ENCODE peak calls at places on chromosomes 1 and 21, in five cellular contexts. P, D, V, E and L are unnamed samples.
A peak's percentile ranks its signal among the peaks of the same experiment; 100 is the strongest.

GRCh38 chr1:19582318-19582717 is 61.8 kb upstream of the NBL1 start:
- DNase-seq in P (peak; percentile 59), D (peak; percentile 93), V (peak; percentile 88), E (peak; percentile 3), L (no peak)

GRCh38 chr1:221718391-221719277 is 23.3 kb downstream of the DUSP10 start:
- DNase-seq in P (no peak), D (no peak), V (no peak), E (no peak), L (no peak)

GRCh38 chr1:201724039-201724759 is 104.8 kb upstream of the IPO9 start:
- DNase-seq in P (no peak), D (peak; percentile 38), V (no peak), E (no peak), L (no peak)

GRCh38 chr1:216464489-216464888 is 41.2 kb upstream of the USH2A start:
- DNase-seq in P (no peak), D (no peak), V (no peak), E (no peak), L (no peak)

GRCh38 chr1:34829250-34829649 is 30.3 kb downstream of the SMIM12 start:
- DNase-seq in P (no peak), D (no peak), V (no peak), E (no peak), L (no peak)

GRCh38 chr1:61056674-61057439 is 25.5 kb upstream of the NFIA start:
- DNase-seq in P (no peak), D (peak; percentile 81), V (peak; percentile 81), E (peak; percentile 47), L (peak; percentile 81)

GRCh38 chr21:34517491-34518245 is 5.7 kb upstream of the KCNE1 start:
- DNase-seq in P (no peak), D (no peak), V (no peak), E (no peak), L (no peak)

GRCh38 chr1:96992871-96993270 is 271.3 kb downstream of the PTBP2 start:
- DNase-seq in P (no peak), D (no peak), V (no peak), E (no peak), L (no peak)

GRCh38 chr1:112815376-112815775 is 100.2 kb upstream of the PPM1J start:
- DNase-seq in P (no peak), D (no peak), V (no peak), E (no peak), L (no peak)

GRCh38 chr1:6378096-6378746 is 15.3 kb downstream of the ACOT7 start:
- DNase-seq in P (no peak), D (no peak), V (no peak), E (no peak), L (no peak)

GRCh38 chr21:17512245-17513213 is at the start of gene CXADR:
- DNase-seq in P (peak; percentile 70), D (peak; percentile 89), V (peak; percentile 96), E (peak; percentile 69), L (no peak)

GRCh38 chr1:198751741-198752140 is 112.9 kb downstream of the PTPRC start:
- DNase-seq in P (no peak), D (no peak), V (no peak), E (no peak), L (no peak)

GRCh38 chr1:44681905-44682900 is 7.7 kb downstream of the ARMH1 start:
- DNase-seq in P (no peak), D (peak; percentile 25), V (peak; percentile 41), E (no peak), L (no peak)

GRCh38 chr21:33028271-33028670 is 2.5 kb downstream of the OLIG2 start:
- DNase-seq in P (no peak), D (no peak), V (no peak), E (no peak), L (peak; percentile 48)

GRCh38 chr21:26423506-26423905 is 149.6 kb downstream of the CYYR1 start:
- DNase-seq in P (no peak), D (no peak), V (no peak), E (no peak), L (no peak)

GRCh38 chr1:77687519-77687906 is 5.1 kb upstream of the ZZZ3 start:
- DNase-seq in P (no peak), D (peak; percentile 74), V (peak; percentile 70), E (no peak), L (no peak)

GRCh38 chr1:27372808-27373690 is 1.6 kb downstream of the FCN3 start:
- DNase-seq in P (no peak), D (no peak), V (peak; percentile 62), E (no peak), L (no peak)

GRCh38 chr21:34959607-34960006 is 89.5 kb downstream of the RUNX1 start:
- DNase-seq in P (no peak), D (no peak), V (no peak), E (no peak), L (no peak)

GRCh38 chr1:54463259-54464030 is 57.3 kb upstream of the SSBP3 start:
- DNase-seq in P (no peak), D (no peak), V (peak; percentile 27), E (no peak), L (peak; percentile 54)

GRCh38 chr1:248243204-248243603 is 12.0 kb downstream of the OR2M4 start:
- DNase-seq in P (no peak), D (peak; percentile 64), V (peak; percentile 66), E (peak; percentile 17), L (no peak)

GRCh38 chr1:116951175-116951935 is 41.6 kb downstream of the PTGFRN start:
- DNase-seq in P (no peak), D (no peak), V (no peak), E (no peak), L (peak; percentile 85)
- H3K27ac ChIP-seq in P (no peak overlapping the region), D (no peak overlapping the region), V (peak overlapping the region; percentile 17), E (no peak overlapping the region), L (peak overlapping the region; percentile 86)

DNA sequence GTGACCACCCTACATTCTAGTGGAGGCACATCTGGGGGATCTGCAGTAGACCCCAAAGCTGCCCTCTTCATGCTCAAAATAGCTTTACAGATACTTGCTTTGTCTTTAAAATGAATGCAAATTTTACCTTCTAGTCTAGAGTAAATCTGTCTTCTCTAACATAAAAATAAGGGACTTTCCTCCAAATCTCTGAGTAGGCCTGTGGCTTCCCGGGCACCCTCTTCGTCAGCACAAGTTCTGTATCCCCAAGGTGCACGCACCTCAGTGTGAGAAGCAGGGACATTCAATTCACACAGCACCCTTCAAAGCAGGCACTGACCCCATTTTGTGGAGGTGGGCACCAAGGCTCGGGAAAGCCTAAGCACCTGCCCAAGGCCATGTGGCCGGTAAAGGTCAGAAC is 19.0 kb downstream of the MEF2D start:
- DNase-seq in P (no peak), D (no peak), V (no peak), E (no peak), L (no peak)
- H3K27ac ChIP-seq in P (peak overlapping the region; percentile 54), D (no peak overlapping the region), V (peak overlapping the region; percentile 3), E (no peak overlapping the region), L (peak overlapping the region; percentile 89)

GRCh38 chr1:231919900-231920299 is 293.3 kb downstream of the DISC1 start:
- DNase-seq in P (no peak), D (no peak), V (no peak), E (no peak), L (no peak)
- H3K27ac ChIP-seq in P (peak overlapping the region; percentile 47), D (no peak overlapping the region), V (peak overlapping the region; percentile 17), E (no peak overlapping the region), L (peak overlapping the region; percentile 14)

DNA sequence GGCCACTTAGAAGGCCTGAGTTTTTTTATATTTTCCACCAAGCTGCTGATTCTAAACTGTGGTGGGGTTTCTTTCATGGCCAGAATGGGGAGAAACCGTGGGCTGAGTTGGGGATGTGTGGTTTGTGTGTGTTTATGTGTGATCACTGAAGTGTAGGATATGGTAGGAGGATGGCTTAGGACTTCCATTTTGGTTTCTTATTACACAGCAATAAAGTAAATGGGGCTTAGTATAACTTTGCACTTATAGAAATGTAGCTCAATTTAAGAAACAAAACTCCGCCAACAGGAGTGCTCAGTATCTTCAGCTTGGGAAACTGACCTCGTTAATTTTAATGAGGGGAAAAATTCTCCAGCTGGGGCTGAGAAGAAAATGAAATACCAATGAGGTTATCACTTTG is 77.8 kb downstream of the PBX1 start:
- DNase-seq in P (no peak), D (no peak), V (no peak), E (no peak), L (no peak)
- H3K27ac ChIP-seq in P (no peak overlapping the region), D (no peak overlapping the region), V (no peak overlapping the region), E (no peak overlapping the region), L (peak overlapping the region; percentile 84)

DNA sequence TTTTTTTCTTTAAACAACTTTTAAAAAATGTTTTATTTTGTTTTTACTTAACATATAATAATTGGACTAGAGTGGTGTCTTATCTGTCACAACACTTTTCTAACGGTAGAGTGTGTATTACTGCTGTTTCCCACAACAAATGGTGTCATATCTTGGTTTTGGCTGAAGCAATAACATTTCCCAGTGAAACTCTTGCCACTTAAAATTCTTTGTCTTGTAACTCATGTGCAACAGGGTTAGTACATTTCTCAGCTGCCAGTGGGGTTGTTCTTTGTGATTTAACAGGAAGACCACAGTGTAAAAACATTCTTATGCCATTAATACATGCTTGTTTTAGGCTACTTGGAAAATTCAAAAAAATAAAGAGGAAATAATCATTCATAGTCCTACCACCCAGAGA is 43.5 kb downstream of the ALPL start:
- DNase-seq in P (no peak), D (no peak), V (no peak), E (no peak), L (no peak)
- H3K27ac ChIP-seq in P (no peak overlapping the region), D (peak overlapping the region; percentile 61), V (no peak overlapping the region), E (no peak overlapping the region), L (no peak overlapping the region)